ENCODE peak calls at places on chromosomes 3 and 15, in ten cellular contexts. Y is AG04450, P is esophagus squamous epithelium, J is AG09319, E is kidney, R is lung, H is body of pancreas, S is breast epithelium, D is epithelial cell of proximal tubule, I is sigmoid colon. Q is an unnamed sample.

GRCh38 chr3:146163584-146163983 is 2.6 kb upstream of the PLOD2 start:
- DNase-seq in E (no peak), J (peak), P (no peak), Y (no peak), I (no peak), D (no peak), S (no peak), R (no peak), H (no peak), Q (no peak)

GRCh38 chr15:89647191-89647851 is 7.9 kb downstream of the KIF7 start:
- DNase-seq in Y (no peak), E (peak), R (peak), D (no peak), S (peak), J (no peak), P (no peak), H (peak), I (peak), Q (peak)

GRCh38 chr3:46208167-46208704 is at the start of gene CCR1:
- DNase-seq in D (no peak), P (no peak), Y (no peak), J (no peak), H (peak), I (no peak), R (peak), S (peak), E (no peak), Q (no peak)

GRCh38 chr3:157373783-157374182 is 62.9 kb upstream of the PTX3 start:
- DNase-seq in E (no peak), Y (no peak), R (no peak), J (peak), P (no peak), I (no peak), S (no peak), H (no peak), D (no peak), Q (no peak)

GRCh38 chr3:155572085-155572484 is 172.8 kb downstream of the PLCH1 start:
- DNase-seq in R (no peak), D (no peak), S (no peak), H (no peak), J (peak), E (no peak), P (no peak), I (no peak), Y (no peak), Q (no peak)

GRCh38 chr3:123807820-123808219 is 76.3 kb downstream of the MYLK start:
- DNase-seq in D (no peak), I (no peak), H (peak), S (peak), E (no peak), P (no peak), J (no peak), Y (no peak), R (no peak), Q (no peak)

GRCh38 chr3:187975571-187976360 is 178.2 kb upstream of the LPP start:
- DNase-seq in Y (no peak), I (no peak), D (no peak), S (peak), H (no peak), P (no peak), J (no peak), E (peak), R (no peak), Q (no peak)

GRCh38 chr3:67526246-67526645 is 128.2 kb downstream of the SUCLG2 start:
- DNase-seq in J (peak), H (no peak), S (no peak), R (no peak), P (no peak), Y (peak), E (no peak), D (no peak), I (no peak), Q (no peak)

GRCh38 chr15:59797756-59798604 is 108.9 kb upstream of the BNIP2 start:
- DNase-seq in S (no peak), H (no peak), R (no peak), E (no peak), D (no peak), I (no peak), P (no peak), Y (no peak), J (no peak), Q (no peak)

GRCh38 chr3:104214937-104215336 is 1151.8 kb upstream of the ALCAM start:
- DNase-seq in D (no peak), J (no peak), S (no peak), H (no peak), P (no peak), E (no peak), R (no peak), Y (no peak), I (no peak), Q (no peak)

GRCh38 chr15:30043211-30043655 is 39.5 kb upstream of the GOLGA8J start:
- DNase-seq in H (no peak), D (no peak), S (no peak), P (no peak), E (no peak), I (no peak), R (no peak), J (no peak), Y (no peak), Q (no peak)

GRCh38 chr3:157754415-157754814 is 251.2 kb upstream of the VEPH1 start:
- DNase-seq in E (no peak), Y (no peak), S (no peak), I (no peak), J (no peak), P (no peak), R (no peak), H (no peak), D (no peak), Q (no peak)

GRCh38 chr3:5071061-5071460 is 51.0 kb upstream of the ARL8B start:
- DNase-seq in I (no peak), J (no peak), R (no peak), D (no peak), H (no peak), S (no peak), E (no peak), P (no peak), Y (no peak), Q (no peak)

GRCh38 chr3:32391643-32392529 is at the start of gene CMTM7:
- DNase-seq in P (no peak), E (peak), Y (no peak), R (peak), S (peak), J (no peak), I (peak), H (peak), D (no peak), Q (no peak)

GRCh38 chr3:120081719-120082118 is 12.5 kb downstream of the GSK3B start:
- DNase-seq in Y (no peak), S (no peak), D (no peak), E (no peak), R (no peak), H (no peak), J (no peak), P (no peak), I (no peak), Q (no peak)

GRCh38 chr3:134525293-134525692 is 39.4 kb downstream of the CEP63 start:
- DNase-seq in P (no peak), R (no peak), I (no peak), Y (no peak), E (no peak), S (no peak), D (no peak), H (no peak), J (no peak), Q (no peak)

GRCh38 chr3:157417247-157417646 is 19.4 kb upstream of the PTX3 start:
- DNase-seq in D (no peak), H (no peak), S (no peak), I (no peak), Y (no peak), E (no peak), R (no peak), P (no peak), J (no peak), Q (no peak)

GRCh38 chr15:68783226-68784054 is 37.3 kb downstream of the ANP32A start:
- DNase-seq in I (peak), D (no peak), Y (no peak), S (no peak), J (no peak), E (no peak), H (peak), P (no peak), R (no peak), Q (no peak)

GRCh38 chr3:111282024-111282423 is 210.4 kb downstream of the NECTIN3 start:
- DNase-seq in I (no peak), J (no peak), D (no peak), E (no peak), R (no peak), P (no peak), H (no peak), S (no peak), Y (no peak), Q (no peak)

GRCh38 chr15:41347236-41347635 is 14.6 kb downstream of the NUSAP1 start:
- DNase-seq in S (no peak), E (no peak), D (no peak), J (no peak), P (no peak), H (no peak), R (no peak), Y (no peak), I (no peak), Q (no peak)

GRCh38 chr15:83285979-83286553 is 1.6 kb upstream of the BNC1 start:
- DNase-seq in E (no peak), I (no peak), R (no peak), D (peak), H (no peak), Y (peak), S (no peak), J (no peak), P (no peak), Q (no peak)

GRCh38 chr3:117404153-117404552 is 694.6 kb downstream of the TUSC7 start:
- DNase-seq in S (no peak), E (no peak), Y (no peak), P (no peak), H (no peak), I (no peak), J (no peak), D (no peak), R (no peak), Q (no peak)

GRCh38 chr3:47985376-47985775 is 30.8 kb downstream of the MAP4 start:
- DNase-seq in S (no peak), Y (no peak), P (no peak), J (no peak), D (no peak), R (no peak), E (no peak), I (no peak), H (no peak), Q (no peak)

GRCh38 chr3:87792532-87793321 is 266.1 kb downstream of the CGGBP1 start:
- DNase-seq in P (no peak), J (no peak), D (no peak), S (no peak), R (peak), I (no peak), H (peak), Y (no peak), E (peak), Q (peak)

GRCh38 chr3:149180057-149180573 is 41.5 kb downstream of the CP start:
- DNase-seq in H (peak), R (peak), P (no peak), J (peak), I (peak), E (peak), Y (peak), D (peak), S (peak), Q (no peak)

GRCh38 chr15:62625421-62626033 is 417.0 kb upstream of the TPM1 start:
- DNase-seq in H (no peak), I (no peak), R (no peak), E (no peak), P (no peak), D (no peak), Y (peak), S (no peak), J (peak), Q (no peak)

GRCh38 chr15:100919481-100920405 is 586 bp downstream of the LRRK1 start:
- DNase-seq in S (no peak), J (no peak), H (peak), I (no peak), Y (no peak), R (no peak), E (no peak), P (no peak), D (no peak), Q (no peak)

GRCh38 chr3:140077406-140077805 is 142.4 kb downstream of the CLSTN2 start:
- DNase-seq in H (no peak), D (no peak), E (no peak), S (no peak), R (no peak), P (no peak), Y (no peak), J (no peak), I (no peak), Q (no peak)

GRCh38 chr3:185837409-185837808 is 12.6 kb upstream of the IGF2BP2 start:
- DNase-seq in S (no peak), E (no peak), J (no peak), H (no peak), I (no peak), Y (no peak), P (no peak), R (no peak), D (no peak), Q (no peak)

GRCh38 chr3:161393310-161393709 is 22.0 kb upstream of the SPTSSB start:
- DNase-seq in I (no peak), S (no peak), Y (no peak), P (no peak), E (no peak), R (no peak), D (no peak), J (no peak), H (no peak), Q (no peak)

GRCh38 chr15:96303503-96304054 is 26.9 kb upstream of the NR2F2 start:
- DNase-seq in R (no peak), J (no peak), H (no peak), E (no peak), I (no peak), D (no peak), S (no peak), Y (no peak), P (no peak), Q (no peak)

GRCh38 chr15:77243146-77243545 is 172.2 kb upstream of the TSPAN3 start:
- DNase-seq in R (no peak), J (no peak), P (no peak), Y (no peak), E (no peak), D (no peak), H (no peak), S (no peak), I (no peak), Q (no peak)

GRCh38 chr3:191234216-191234615 is 35.2 kb downstream of the OSTN start:
- DNase-seq in R (no peak), J (no peak), D (no peak), I (no peak), P (no peak), H (no peak), S (no peak), Y (no peak), E (no peak), Q (no peak)

GRCh38 chr3:162729686-162730085 is 1233.1 kb downstream of the OTOL1 start:
- DNase-seq in D (no peak), I (no peak), J (no peak), H (no peak), R (no peak), S (no peak), P (no peak), E (no peak), Y (no peak), Q (no peak)

GRCh38 chr15:37880835-37881153 is 53.6 kb upstream of the TMCO5A start:
- DNase-seq in Y (no peak), E (no peak), H (no peak), S (no peak), R (no peak), P (no peak), I (no peak), J (no peak), D (no peak), Q (no peak)

GRCh38 chr3:148791296-148791695 is 36.3 kb upstream of the CPB1 start:
- DNase-seq in H (no peak), D (no peak), P (no peak), E (no peak), J (no peak), Y (no peak), I (no peak), S (no peak), R (no peak), Q (no peak)

GRCh38 chr3:101119535-101119934 is 126.3 kb upstream of the ABI3BP start:
- DNase-seq in J (peak), R (no peak), D (no peak), Y (peak), E (no peak), I (no peak), P (no peak), H (no peak), S (no peak), Q (no peak)

GRCh38 chr3:29186982-29187718 is 93.7 kb upstream of the RBMS3 start:
- DNase-seq in J (no peak), R (no peak), I (no peak), H (no peak), Y (peak), P (no peak), S (no peak), E (no peak), D (peak), Q (no peak)

GRCh38 chr3:65672071-65672470 is 366.6 kb downstream of the MAGI1 start:
- DNase-seq in J (no peak), Y (no peak), E (no peak), D (no peak), P (no peak), R (no peak), S (no peak), H (no peak), I (no peak), Q (no peak)

DNA sequence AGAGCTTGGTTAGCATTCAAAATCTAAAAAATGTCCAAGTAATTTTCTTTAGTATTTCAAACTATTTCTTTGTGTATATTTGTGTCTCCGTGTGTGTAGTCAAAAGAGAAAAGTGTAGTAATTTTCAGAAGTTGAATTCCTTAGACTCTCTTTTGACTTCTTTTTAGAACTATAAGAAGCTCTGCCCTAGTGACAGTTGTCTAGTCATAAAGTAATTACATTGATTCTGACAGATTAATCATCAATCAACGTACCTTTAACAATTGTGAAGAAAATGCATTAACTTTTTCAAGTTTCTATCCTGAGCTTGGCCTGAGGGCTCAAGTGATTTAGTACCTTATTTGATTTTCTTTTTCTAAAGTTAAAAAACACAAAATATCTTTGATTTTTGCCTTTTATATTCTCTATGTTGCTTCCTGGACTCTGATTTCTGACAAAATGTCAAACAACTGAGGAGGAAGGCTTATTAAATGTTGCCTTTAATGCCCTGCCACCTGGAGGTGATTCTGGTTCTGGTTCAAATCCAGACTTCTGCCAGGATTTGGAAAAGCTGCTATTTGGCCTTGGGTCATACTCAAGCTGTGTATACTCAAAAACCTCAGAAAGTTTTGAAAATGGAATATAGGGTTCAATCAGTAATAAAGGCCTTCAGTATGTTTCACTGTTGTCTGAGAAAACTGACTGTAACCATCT is 653.6 kb downstream of the NSUN3 start:
- DNase-seq in S (no peak), E (no peak), H (peak), Y (no peak), R (no peak), P (no peak), J (no peak), D (no peak), I (no peak), Q (no peak)
- TF ChIP-seq CTCF in S (no peak), E (no peak), H (peak), Y (no peak), R (no peak), P (no peak), J (no peak), D (peak), I (no peak), Q (peak)

GRCh38 chr3:50388720-50389352 is 29.5 kb upstream of the TMEM115 start:
- DNase-seq in H (no peak), R (no peak), I (no peak), D (no peak), E (no peak), J (no peak), S (peak), Y (no peak), P (no peak), Q (no peak)

GRCh38 chr3:50390523-50391177 is 31.3 kb upstream of the TMEM115 start:
- DNase-seq in P (no peak), E (no peak), Y (no peak), I (peak), S (peak), D (no peak), R (peak), J (no peak), H (peak), Q (no peak)

GRCh38 chr3:50385741-50386140 is 26.4 kb upstream of the TMEM115 start:
- DNase-seq in Y (no peak), D (no peak), H (no peak), E (no peak), J (no peak), I (no peak), S (no peak), R (no peak), P (no peak), Q (no peak)

GRCh38 chr3:50389368-50389767 is 30.0 kb upstream of the TMEM115 start:
- DNase-seq in J (no peak), D (no peak), Y (no peak), I (no peak), R (no peak), E (no peak), H (no peak), P (no peak), S (no peak), Q (no peak)

DNA sequence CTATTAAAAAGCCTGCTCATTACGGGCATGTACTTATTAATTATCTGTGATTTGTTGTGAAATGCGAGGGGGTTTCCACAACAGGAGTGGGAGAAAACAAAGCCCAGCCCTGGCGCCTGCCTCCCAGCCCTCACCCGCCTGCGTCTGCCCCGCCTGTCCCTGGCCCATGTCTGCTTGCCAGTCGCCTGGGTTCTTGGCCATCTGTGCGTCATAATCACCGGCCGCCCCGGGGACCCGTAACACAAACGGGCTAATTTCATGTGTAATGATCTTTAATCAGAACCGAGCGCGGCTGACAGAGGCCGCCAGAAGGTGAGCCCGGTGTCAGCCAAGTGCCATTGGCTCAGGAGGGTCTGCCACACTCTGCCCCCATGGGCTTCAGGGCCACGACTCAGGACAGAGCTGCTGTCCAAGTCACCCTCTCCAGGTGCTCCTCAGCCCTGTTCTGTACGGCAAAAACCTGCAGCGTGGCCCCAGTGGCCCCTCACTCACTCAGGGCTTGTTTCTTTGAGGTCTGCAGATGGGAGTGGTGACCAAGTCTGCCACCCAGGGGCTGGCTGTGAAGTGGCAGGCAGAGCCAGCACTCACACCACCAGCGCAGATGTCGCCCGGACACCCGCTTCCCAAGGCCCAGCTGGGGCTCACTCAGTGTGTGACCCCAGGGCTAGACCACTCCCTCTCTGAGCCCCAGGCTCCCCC is 28.8 kb upstream of the TMEM115 start:
- DNase-seq in D (no peak), P (no peak), Y (no peak), H (peak), J (no peak), S (no peak), R (no peak), E (no peak), I (no peak), Q (no peak)
- TF ChIP-seq CTCF in D (peak), P (no peak), Y (peak), H (peak), J (peak), S (no peak), R (no peak), E (peak), I (no peak), Q (peak)

GRCh38 chr15:23467110-23467600 is 20.1 kb upstream of the GOLGA6L2 start:
- DNase-seq in S (no peak), H (no peak), J (peak), R (no peak), E (no peak), P (no peak), Y (no peak), D (peak), I (no peak), Q (no peak)
- TF ChIP-seq CTCF in S (no peak), H (peak), J (peak), R (no peak), E (peak), P (no peak), Y (peak), D (peak), I (no peak), Q (peak)

GRCh38 chr15:40046721-40047412 is 7.9 kb upstream of the SRP14 start:
- DNase-seq in E (no peak), D (peak), H (no peak), I (peak), Y (no peak), R (no peak), S (no peak), J (no peak), P (no peak), Q (no peak)
- TF ChIP-seq CTCF in E (no peak), D (no peak), H (no peak), I (no peak), Y (no peak), R (no peak), S (no peak), J (no peak), P (no peak), Q (no peak)

Q was measured in chondrocyte.